ENCODE peak calls at places on chromosome 10, in five cellular contexts. R is dorsolateral prefrontal cortex; B is activated effector memory CD4-positive, alpha-beta T cell treated with anti-CD3 and anti-CD28 coated beads, Interleukin-2, amount 50 U/mL, for 16 hours; C is K562; S is SJSA1. D is an unnamed sample.

GRCh38 chr10:107653832-107654287 is 489.4 kb upstream of the SORCS1 start:
- DNase-seq in R (no peak), B (no peak), C (no peak), S (no peak), D (no peak)

GRCh38 chr10:100827819-100828743 is 82.7 kb downstream of the PAX2 start:
- DNase-seq in R (no peak), B (peak; percentile 70), C (peak; percentile 51), S (peak; percentile 71), D (peak; percentile 85)

GRCh38 chr10:22345301-22346086 is at the start of gene SPAG6:
- DNase-seq in R (peak; percentile 65), B (peak; percentile 82), C (no peak), S (no peak), D (peak; percentile 85)

GRCh38 chr10:86673827-86674581 is 5.7 kb downstream of the LDB3 start:
- DNase-seq in R (peak; percentile 49), B (no peak), C (no peak), S (no peak), D (no peak)

GRCh38 chr10:91824076-91824475 is 25.9 kb downstream of the TNKS2 start:
- DNase-seq in R (no peak), B (no peak), C (no peak), S (no peak), D (no peak)

GRCh38 chr10:14008648-14009072 is 322.1 kb downstream of the FRMD4A start:
- DNase-seq in R (no peak), B (no peak), C (no peak), S (no peak), D (no peak)

GRCh38 chr10:121741246-121741645 is 143.0 kb upstream of the FGFR2 start:
- DNase-seq in R (no peak), B (no peak), C (no peak), S (no peak), D (no peak)

GRCh38 chr10:84179059-84179710 is 5.6 kb downstream of the GPR15LG start:
- DNase-seq in R (peak; percentile 80), B (no peak), C (no peak), S (no peak), D (no peak)

GRCh38 chr10:28532223-28532508 is 752 bp upstream of the WAC start:
- DNase-seq in R (no peak), B (no peak), C (no peak), S (no peak), D (no peak)

GRCh38 chr10:97687785-97688781 is 1.0 kb upstream of the AVPI1 start:
- DNase-seq in R (no peak), B (no peak), C (no peak), S (no peak), D (no peak)

GRCh38 chr10:17616403-17617030 is 657 bp downstream of the HACD1 start:
- DNase-seq in R (no peak), B (peak; percentile 78), C (peak; percentile 74), S (peak; percentile 79), D (peak; percentile 83)

GRCh38 chr10:72692057-72692891 is at the start of gene MCU:
- DNase-seq in R (peak; percentile 97), B (peak; percentile 97), C (peak; percentile 97), S (peak; percentile 96), D (peak; percentile 95)

GRCh38 chr10:63563623-63564022 is 42.4 kb downstream of the REEP3 start:
- DNase-seq in R (no peak), B (no peak), C (no peak), S (no peak), D (no peak)

GRCh38 chr10:15775513-15775912 is 55.8 kb upstream of the ITGA8 start:
- DNase-seq in R (no peak), B (no peak), C (no peak), S (no peak), D (no peak)

GRCh38 chr10:95820363-95820762 is 64.4 kb downstream of the ENTPD1 start:
- DNase-seq in R (no peak), B (no peak), C (no peak), S (no peak), D (no peak)

GRCh38 chr10:124883510-124884321 is 58.2 kb upstream of the ZRANB1 start:
- DNase-seq in R (no peak), B (no peak), C (no peak), S (no peak), D (no peak)

GRCh38 chr10:43210556-43210955 is 56.3 kb downstream of the RASGEF1A start:
- DNase-seq in R (peak; percentile 25), B (peak; percentile 57), C (no peak), S (no peak), D (no peak)

GRCh38 chr10:72334832-72335393 is 19.8 kb downstream of the DNAJB12 start:
- DNase-seq in R (peak; percentile 76), B (peak; percentile 91), C (no peak), S (peak; percentile 87), D (no peak)

GRCh38 chr10:3179174-3179573 is 6.6 kb upstream of the PITRM1 start:
- DNase-seq in R (no peak), B (no peak), C (no peak), S (peak; percentile 8), D (no peak)

GRCh38 chr10:129914153-129914855 is 49.8 kb downstream of the EBF3 start:
- DNase-seq in R (peak; percentile 14), B (peak; percentile 55), C (no peak), S (no peak), D (no peak)

GRCh38 chr10:114172776-114173555 is 1.0 kb downstream of the CCDC186 start:
- DNase-seq in R (no peak), B (no peak), C (no peak), S (no peak), D (no peak)

GRCh38 chr10:52066383-52066782 is 247.7 kb upstream of the DKK1 start:
- DNase-seq in R (no peak), B (no peak), C (no peak), S (no peak), D (no peak)

GRCh38 chr10:51109821-51110533 is 35.7 kb downstream of the PRKG1 start:
- DNase-seq in R (no peak), B (no peak), C (no peak), S (no peak), D (no peak)

GRCh38 chr10:77512219-77512578 is 125.4 kb downstream of the KCNMA1 start:
- DNase-seq in R (no peak), B (no peak), C (no peak), S (no peak), D (no peak)

D was measured in ecto neural progenitor cell.